ENCODE peak calls at places on chromosomes 2 and 18, in four cellular contexts. J, F, K and R are unnamed samples.

GRCh38 chr2:30404354-30405265 is 42.4 kb upstream of the LCLAT1 start:
- DNase-seq in J (no peak), K (peak), F (no peak), R (peak)

GRCh38 chr18:73986711-73987110 is 160.9 kb downstream of the FBXO15 start:
- DNase-seq in F (peak), K (no peak), J (no peak), R (peak)

GRCh38 chr18:51164327-51165290 is 32.9 kb downstream of the MEX3C start:
- DNase-seq in F (no peak), K (no peak), J (no peak), R (no peak)

GRCh38 chr2:84838434-84839145 is 42.3 kb downstream of the TRABD2A start:
- DNase-seq in F (no peak), K (peak), J (no peak), R (peak)

GRCh38 chr2:217992061-217992460 is 10.7 kb downstream of the TNS1 start:
- DNase-seq in J (no peak), K (no peak), F (no peak), R (no peak)

GRCh38 chr2:186503827-186504606 is 18.0 kb downstream of the ZC3H15 start:
- DNase-seq in F (peak), J (no peak), K (peak), R (peak)

GRCh38 chr18:48022021-48022420 is 91.6 kb upstream of the SMAD2 start:
- DNase-seq in J (no peak), K (no peak), F (no peak), R (no peak)

GRCh38 chr2:51795248-51795888 is 763.4 kb upstream of the NRXN1 start:
- DNase-seq in J (no peak), F (no peak), K (no peak), R (no peak)

GRCh38 chr2:27842894-27843293 is 47.3 kb downstream of the RBKS start:
- DNase-seq in K (no peak), F (no peak), J (no peak), R (no peak)

GRCh38 chr2:17476060-17476459 is 42.2 kb downstream of the RAD51AP2 start:
- DNase-seq in J (no peak), F (peak), K (no peak), R (peak)

GRCh38 chr2:237483018-237483731 is 3.9 kb upstream of the MLPH start:
- DNase-seq in K (peak), J (no peak), F (peak), R (peak)

GRCh38 chr2:126994340-126994777 is 95.7 kb downstream of the TEX51 start:
- DNase-seq in F (no peak), K (no peak), J (no peak), R (no peak)

GRCh38 chr2:10924859-10925258 is 13.1 kb downstream of the KCNF1 start:
- DNase-seq in F (no peak), K (no peak), J (no peak), R (no peak)

GRCh38 chr2:10923007-10923372 is 11.3 kb downstream of the KCNF1 start:
- DNase-seq in K (no peak), J (no peak), F (no peak), R (no peak)

GRCh38 chr2:10923965-10924364 is 12.2 kb downstream of the KCNF1 start:
- DNase-seq in J (no peak), K (no peak), F (no peak), R (no peak)

GRCh38 chr2:10926191-10926830 is 14.6 kb downstream of the KCNF1 start:
- DNase-seq in K (no peak), F (no peak), J (no peak), R (no peak)

GRCh38 chr2:10924441-10924840 is 12.7 kb downstream of the KCNF1 start:
- DNase-seq in F (no peak), K (no peak), J (no peak), R (no peak)
- H3K4me3 ChIP-seq in F (no peak), K (no peak), J (no peak), R (no peak)

DNA sequence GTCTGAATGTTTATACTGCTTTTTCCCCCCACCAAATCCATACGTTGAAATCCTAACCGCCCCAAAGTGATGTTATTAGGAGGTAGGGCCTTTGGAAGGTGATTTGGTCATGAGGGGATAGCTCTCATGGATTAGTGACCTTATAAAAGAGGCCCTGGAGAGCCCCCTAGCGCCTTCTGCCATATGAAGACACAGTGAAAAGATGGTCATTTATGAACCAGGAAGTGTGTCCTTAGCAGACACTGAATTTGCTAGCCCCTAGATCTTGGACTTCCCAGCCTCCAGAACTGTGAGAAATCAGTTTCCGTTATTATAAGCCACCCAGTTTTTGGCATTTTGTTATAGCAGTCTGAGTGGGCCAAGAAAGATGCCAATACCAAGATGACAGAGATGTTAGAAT is 7.2 kb upstream of the TSN start:
- DNase-seq in F (peak), J (no peak), K (peak), R (peak)
- TF ChIP-seq CTCF in F (peak), J (peak), K (peak), R (peak)

GRCh38 chr2:208189782-208190181 is at the start of gene C2orf80:
- DNase-seq in F (no peak), K (no peak), J (no peak), R (no peak)
- H3K4me3 ChIP-seq in F (no peak), K (no peak), J (no peak), R (no peak)

DNA sequence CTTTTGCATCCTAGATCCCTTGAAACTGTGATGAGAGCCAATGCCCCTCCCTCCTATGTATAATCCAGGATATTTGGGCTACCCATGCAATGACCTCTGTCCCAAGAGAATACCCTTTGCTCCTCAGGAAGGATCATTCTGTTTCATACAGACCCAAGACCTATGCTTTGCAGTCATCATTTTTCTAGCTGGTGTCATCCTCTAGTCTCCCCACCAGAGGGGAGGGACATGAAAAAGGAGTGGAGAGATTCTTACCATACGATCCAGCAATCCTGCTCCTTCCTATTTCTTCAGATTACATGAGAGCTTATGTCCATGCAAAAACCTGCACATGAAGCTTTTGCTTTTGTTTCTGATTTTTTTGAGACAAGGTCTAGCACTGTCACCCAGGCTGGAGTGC is 13.8 kb upstream of the GIGYF2 start:
- DNase-seq in F (no peak), K (no peak), J (no peak), R (no peak)
- TF ChIP-seq CTCF in F (no peak), K (no peak), J (no peak), R (no peak)

GRCh38 chr2:101909760-101910159 is 82.0 kb upstream of the IL1R2 start:
- DNase-seq in J (no peak), K (no peak), F (no peak), R (no peak)

GRCh38 chr2:101912545-101912944 is 79.2 kb upstream of the IL1R2 start:
- DNase-seq in F (no peak), K (no peak), J (no peak), R (no peak)
- H3K4me3 ChIP-seq in F (no peak), K (no peak), J (no peak), R (no peak)

DNA sequence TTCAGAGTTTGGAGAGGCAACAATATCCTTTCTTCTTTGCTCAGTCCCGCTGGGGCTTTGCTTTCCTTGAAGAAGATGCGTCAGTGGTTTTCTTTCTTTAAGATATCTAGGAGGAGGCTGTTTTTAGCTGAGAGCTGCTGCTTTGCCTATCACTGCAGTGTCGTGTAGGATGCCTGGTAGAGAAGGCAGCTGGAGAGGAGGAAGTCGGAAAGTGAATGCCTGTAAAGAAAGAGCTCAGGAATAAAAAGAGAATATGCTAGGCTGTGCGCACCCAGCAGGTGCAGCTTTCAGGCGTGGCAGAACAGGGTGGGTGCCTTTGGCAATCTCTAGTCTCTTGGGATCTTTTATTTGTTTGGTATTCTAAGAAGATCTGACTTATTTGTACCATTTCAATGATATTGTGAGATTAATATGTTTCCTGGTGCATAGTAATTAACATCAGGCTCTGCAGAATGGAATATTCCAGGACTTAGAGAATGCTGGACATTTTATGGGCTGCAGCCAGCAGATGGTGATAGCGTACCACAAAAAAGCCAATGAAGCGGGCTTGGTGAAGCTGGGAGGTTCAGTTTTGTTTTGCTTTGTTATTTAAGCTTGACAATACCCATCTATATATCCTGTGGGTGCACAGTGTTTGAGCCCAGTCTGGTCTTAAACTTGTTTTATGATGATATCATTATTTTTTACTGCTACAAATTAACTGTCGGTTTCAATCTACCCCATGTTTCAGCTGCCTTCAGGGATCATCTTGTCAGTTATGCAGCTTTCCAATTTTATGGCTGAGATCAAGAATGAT is 34.9 kb downstream of the CAVIN2 start:
- DNase-seq in K (peak), F (peak), J (peak), R (peak)
- TF ChIP-seq CTCF in K (peak), F (peak), J (peak), R (peak)

DNA sequence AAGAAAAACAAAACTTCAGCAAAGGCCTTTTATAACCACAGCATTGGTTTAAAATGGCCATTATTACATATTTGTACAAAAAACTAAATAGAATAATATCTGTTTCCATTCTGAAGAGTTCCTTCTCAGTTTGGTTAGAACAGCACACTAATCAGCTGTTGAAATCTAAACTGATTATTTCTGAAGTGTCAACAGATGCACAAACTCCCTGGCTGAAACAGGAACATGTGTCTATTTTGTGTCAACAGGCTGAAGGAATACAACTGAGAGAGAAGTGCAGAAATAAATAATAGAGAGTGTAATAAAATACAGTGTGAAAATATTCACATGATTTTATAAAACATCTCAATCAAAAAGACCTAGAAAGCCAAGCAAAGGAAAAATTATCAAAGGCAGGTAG is 29.7 kb downstream of the IKZF2 start:
- DNase-seq in K (no peak), J (no peak), F (no peak), R (no peak)
- H3K4me3 ChIP-seq in K (no peak), J (no peak), F (no peak), R (no peak)